ENCODE peak calls at places on chromosomes 12 and 14, in ten cellular contexts. Y is Daoy; O is D341Med; R is HS-27A; Z is stimulated activated CD8-positive, alpha-beta memory T cell treated with anti-CD3 and anti-CD28 coated beads, Interleukin-2, amount 100 ng/mL, for 1 hour; B is pancreas; E is GDM1; G is smooth muscle cell of the brain vasculature; H is CD4-positive, alpha-beta T cell; W is bronchial epithelial cell. A is an unnamed sample.
A peak's percentile ranks its signal among the peaks of the same experiment; 100 is the strongest.

GRCh38 chr14:78674820-78675219 is 504.6 kb downstream of the NRXN3 start:
- DNase-seq in Z (no peak), H (no peak), O (no peak), B (no peak), Y (no peak), R (no peak), E (no peak), W (no peak), G (no peak), A (no peak)

GRCh38 chr14:90803249-90803648 is 13.0 kb downstream of the TTC7B start:
- DNase-seq in O (no peak), B (no peak), Y (no peak), Z (no peak), H (no peak), E (no peak), R (no peak), G (no peak), W (no peak), A (no peak)

GRCh38 chr12:102462803-102463499 is 17.4 kb downstream of the IGF1 start:
- DNase-seq in Y (no peak), H (no peak), E (no peak), W (no peak), G (no peak), R (no peak), Z (no peak), B (no peak), O (no peak), A (no peak)

GRCh38 chr12:109600481-109600880 is 26.9 kb downstream of the MVK start:
- DNase-seq in O (no peak), B (no peak), G (no peak), Y (no peak), R (no peak), H (no peak), Z (no peak), E (no peak), W (no peak), A (no peak)

GRCh38 chr14:41913398-41913797 is 306.7 kb downstream of the LRFN5 start:
- DNase-seq in B (no peak), E (no peak), Y (no peak), W (no peak), Z (no peak), R (no peak), G (no peak), H (no peak), O (no peak), A (no peak)

GRCh38 chr12:101018540-101018939 is 191.5 kb downstream of the SLC5A8 start:
- DNase-seq in G (no peak), E (no peak), Y (peak; percentile 95), O (no peak), H (no peak), B (no peak), W (peak; percentile 96), R (no peak), Z (no peak), A (no peak)

GRCh38 chr12:96522690-96523089 is 33.3 kb downstream of the CFAP54 start:
- DNase-seq in E (no peak), B (no peak), Z (no peak), R (no peak), Y (no peak), W (no peak), H (no peak), O (no peak), G (no peak), A (no peak)

GRCh38 chr12:98513379-98514318 is 1.7 kb upstream of the TMPO start:
- DNase-seq in O (no peak), R (no peak), Z (no peak), B (no peak), G (no peak), Y (no peak), W (no peak), E (peak; percentile 21), H (no peak), A (no peak)

GRCh38 chr12:120261951-120262851 is 3.3 kb downstream of the PXN start:
- DNase-seq in W (peak; percentile 96), G (no peak), O (no peak), H (no peak), Z (no peak), E (no peak), R (no peak), Y (peak; percentile 71), B (no peak), A (no peak)

GRCh38 chr12:11014234-11014633 is 8.2 kb downstream of the TAS2R19 start:
- DNase-seq in O (no peak), Y (no peak), H (no peak), B (no peak), G (no peak), W (no peak), Z (no peak), E (no peak), R (no peak), A (no peak)

GRCh38 chr14:21455592-21455911 is 371 bp downstream of the CHD8 start:
- DNase-seq in W (no peak), B (no peak), H (no peak), O (no peak), Y (no peak), E (no peak), Z (no peak), R (no peak), G (no peak), A (no peak)

GRCh38 chr12:105025890-105026289 is 39.8 kb downstream of the NOPCHAP1 start:
- DNase-seq in R (no peak), E (no peak), G (peak; percentile 46), Z (no peak), W (no peak), H (no peak), B (no peak), Y (peak; percentile 11), O (no peak), A (no peak)

GRCh38 chr14:30621954-30622830 is at the start of gene SCFD1:
- DNase-seq in B (peak; percentile 96), Y (peak; percentile 98), G (peak; percentile 59), W (peak; percentile 80), R (peak; percentile 74), H (peak; percentile 87), E (peak; percentile 88), O (peak; percentile 94), Z (peak; percentile 84), A (peak; percentile 87)

GRCh38 chr12:28130625-28131598 is 59.3 kb upstream of the CCDC91 start:
- DNase-seq in G (peak; percentile 63), H (no peak), O (no peak), Y (peak; percentile 99), R (peak; percentile 99), B (no peak), E (no peak), W (peak; percentile 100), Z (no peak), A (no peak)

GRCh38 chr12:118874698-118875548 is 106.4 kb upstream of the SRRM4 start:
- DNase-seq in G (no peak), B (no peak), H (no peak), Z (no peak), R (no peak), Y (no peak), E (no peak), O (no peak), W (no peak), A (peak; percentile 5)

GRCh38 chr12:46524778-46525177 is 152.2 kb upstream of the SLC38A2 start:
- DNase-seq in B (no peak), E (no peak), H (no peak), O (no peak), R (peak; percentile 29), W (peak; percentile 38), G (no peak), Y (peak; percentile 67), Z (no peak), A (no peak)

GRCh38 chr14:68583527-68584275 is 209.2 kb downstream of the ZFP36L1 start:
- DNase-seq in O (no peak), G (no peak), H (no peak), W (no peak), R (no peak), Z (no peak), Y (no peak), E (no peak), B (no peak), A (no peak)

GRCh38 chr14:103847954-103848719 is 762 bp upstream of the PPP1R13B start:
- DNase-seq in H (no peak), B (peak; percentile 88), O (peak; percentile 39), R (no peak), W (no peak), E (no peak), Y (no peak), G (no peak), Z (no peak), A (peak; percentile 33)

GRCh38 chr12:59937148-59937547 is 341.3 kb downstream of the SLC16A7 start:
- DNase-seq in H (no peak), B (no peak), O (no peak), W (no peak), Y (no peak), R (no peak), E (no peak), Z (no peak), G (no peak), A (no peak)

GRCh38 chr14:75454963-75455546 is 27.2 kb downstream of the JDP2 start:
- DNase-seq in B (peak; percentile 88), R (peak; percentile 26), H (no peak), Z (no peak), E (no peak), G (peak; percentile 56), Y (peak; percentile 29), O (no peak), W (peak; percentile 29), A (no peak)

GRCh38 chr14:96424104-96424989 is 32.4 kb downstream of the AK7 start:
- DNase-seq in W (peak; percentile 69), Z (no peak), Y (peak; percentile 65), R (peak; percentile 43), H (no peak), G (peak; percentile 53), B (peak; percentile 70), O (peak; percentile 57), E (peak; percentile 36), A (peak; percentile 29)

GRCh38 chr12:66879392-66879791 is 200.5 kb upstream of the GRIP1 start:
- DNase-seq in B (no peak), Z (no peak), O (no peak), R (no peak), Y (no peak), G (no peak), H (no peak), W (no peak), E (no peak), A (no peak)

GRCh38 chr12:96445743-96446655 is 43.4 kb upstream of the CFAP54 start:
- DNase-seq in G (no peak), Z (peak; percentile 26), R (no peak), B (no peak), Y (peak; percentile 92), O (no peak), E (peak; percentile 82), H (peak; percentile 35), W (peak; percentile 99), A (peak; percentile 54)

GRCh38 chr14:28785096-28785952 is 18.7 kb downstream of the FOXG1 start:
- DNase-seq in O (peak; percentile 87), E (no peak), W (no peak), Z (no peak), G (no peak), H (no peak), R (no peak), B (no peak), Y (peak; percentile 93), A (peak; percentile 49)

GRCh38 chr12:124168016-124168415 is 126.9 kb upstream of the RFLNA start:
- DNase-seq in Y (no peak), Z (no peak), G (no peak), R (no peak), O (no peak), H (no peak), E (no peak), B (no peak), W (no peak), A (no peak)

GRCh38 chr12:75542942-75543341 is 31.5 kb upstream of the KRR1 start:
- DNase-seq in G (no peak), W (peak; percentile 29), R (no peak), Y (no peak), E (no peak), H (no peak), O (no peak), B (no peak), Z (no peak), A (no peak)

GRCh38 chr14:61766136-61766535 is 3.9 kb downstream of the SNAPC1 start:
- DNase-seq in Y (no peak), R (no peak), G (no peak), Z (no peak), E (no peak), H (no peak), O (no peak), B (no peak), W (peak; percentile 62), A (no peak)

GRCh38 chr12:56061982-56062381 is 18.0 kb upstream of the ERBB3 start:
- DNase-seq in E (no peak), R (no peak), B (no peak), G (no peak), Y (no peak), O (no peak), Z (no peak), H (no peak), W (no peak), A (no peak)

A was measured in endothelial cell.